ENCODE peak calls at places on chromosomes 13 and 19, in eight cellular contexts. W is aorta; J is CD8-positive, alpha-beta T cell; S is left cardiac atrium; L is activated CD8-positive, alpha-beta T cell treated with anti-CD3 and anti-CD28 coated beads for 36 hours; M is activated T-cell treated with anti-CD3 and anti-CD28 coated beads, Interleukin-2, amount 50 U/mL, for 4 hours; D is naive B cell; O is naive thymus-derived CD4-positive, alpha-beta T cell. N is an unnamed sample.

GRCh38 chr19:41893899-41894298 is 10.9 kb downstream of the ARHGEF1 start:
- ATAC-seq in W (no peak), O (peak; percentile 47), L (peak; percentile 60), D (no peak), S (no peak), J (peak; percentile 39), M (no peak), N (peak; percentile 23)

GRCh38 chr13:99495478-99496321 is 5.6 kb upstream of the TM9SF2 start:
- ATAC-seq in W (no peak), O (peak; percentile 52), M (no peak), D (peak; percentile 33), L (peak; percentile 12), J (peak; percentile 42), S (no peak), N (no peak)

GRCh38 chr19:48975947-48976847 is 11.1 kb downstream of the FTL start:
- ATAC-seq in L (peak; percentile 62), M (peak; percentile 87), O (peak; percentile 78), J (peak; percentile 86), W (no peak), S (no peak), D (peak; percentile 74), N (no peak)

GRCh38 chr19:3606174-3606689 is 443 bp downstream of the TBXA2R start:
- ATAC-seq in S (peak; percentile 11), J (peak; percentile 20), W (peak; percentile 23), L (peak; percentile 48), O (peak; percentile 54), D (peak; percentile 36), M (peak; percentile 64), N (peak; percentile 74)

GRCh38 chr19:17352608-17353280 is 15.4 kb downstream of the GTPBP3 start:
- ATAC-seq in O (no peak), D (no peak), L (no peak), W (peak; percentile 37), J (no peak), M (no peak), S (peak; percentile 44), N (no peak)

GRCh38 chr13:48504606-48505369 is 28.1 kb downstream of the RCBTB2 start:
- ATAC-seq in S (peak; percentile 24), M (peak; percentile 44), D (no peak), O (peak; percentile 55), L (peak; percentile 43), W (no peak), J (peak; percentile 29), N (peak; percentile 38)

GRCh38 chr19:42497492-42498226 is 30.6 kb downstream of the CEACAM1 start:
- ATAC-seq in D (peak; percentile 81), L (no peak), W (no peak), M (no peak), J (no peak), S (peak; percentile 22), O (no peak), N (no peak)

GRCh38 chr19:11673608-11674041 is 65.1 kb downstream of the ZNF823 start:
- ATAC-seq in W (peak; percentile 84), J (no peak), S (peak; percentile 96), M (peak; percentile 77), L (peak; percentile 62), D (peak; percentile 60), O (peak; percentile 40), N (peak; percentile 43)

GRCh38 chr19:58536852-58537798 is 6.7 kb upstream of the TRIM28 start:
- ATAC-seq in O (no peak), M (no peak), D (no peak), J (no peak), L (no peak), W (no peak), S (no peak), N (no peak)

GRCh38 chr19:42121666-42122069 is 10.6 kb downstream of the POU2F2 start:
- ATAC-seq in D (peak; percentile 87), S (peak; percentile 79), L (peak; percentile 69), J (peak; percentile 89), W (peak; percentile 46), O (peak; percentile 95), M (peak; percentile 78), N (peak; percentile 81)

GRCh38 chr13:114109646-114110045 is 22.8 kb downstream of the RASA3 start:
- ATAC-seq in S (no peak), W (no peak), O (peak; percentile 5), L (peak; percentile 11), J (peak; percentile 9), M (no peak), D (no peak), N (peak; percentile 36)

GRCh38 chr19:11458236-11458900 is 22.5 kb downstream of the ELAVL3 start:
- ATAC-seq in O (no peak), D (no peak), J (no peak), M (no peak), L (no peak), W (no peak), S (no peak), N (no peak)

GRCh38 chr19:28489126-28489660 is 723.8 kb downstream of the UQCRFS1 start:
- ATAC-seq in W (no peak), L (no peak), J (no peak), S (no peak), O (no peak), M (no peak), D (no peak), N (no peak)

N was measured in activated T-helper 17 cell treated with anti-CD3 and anti-CD28 coated beads, Interleukin-2, amount 50 U/mL, for 72 hours.